ENCODE peak calls at places on chromosomes 16 and 17, in seven cellular contexts. X, E, K, A, Z, I and Q are unnamed samples.

GRCh38 chr16:81095653-81095952 is 592 bp downstream of the GCSH start:
- DNase-seq in Z (no peak), X (no peak), K (no peak), A (no peak), I (no peak), E (no peak), Q (no peak)

GRCh38 chr16:80407265-80407987 is 133.4 kb upstream of the DYNLRB2 start:
- DNase-seq in E (no peak), I (no peak), K (no peak), A (no peak), Z (no peak), X (no peak), Q (peak; percentile 56)

GRCh38 chr17:5234645-5235576 is at the start of gene SCIMP:
- DNase-seq in K (no peak), E (no peak), I (no peak), A (no peak), Z (no peak), X (no peak), Q (no peak)

GRCh38 chr16:23384878-23385277 is 68.1 kb downstream of the COG7 start:
- DNase-seq in K (no peak), I (no peak), A (no peak), X (no peak), Z (no peak), E (peak; percentile 25), Q (no peak)

GRCh38 chr17:15463363-15463762 is 4.1 kb downstream of the CDRT4 start:
- DNase-seq in I (peak; percentile 74), A (no peak), Z (no peak), E (peak; percentile 72), K (no peak), X (no peak), Q (peak; percentile 33)

GRCh38 chr17:41800601-41801373 is 11.0 kb downstream of the P3H4 start:
- DNase-seq in Z (no peak), E (peak; percentile 69), A (no peak), I (no peak), K (peak; percentile 47), X (no peak), Q (peak; percentile 42)

GRCh38 chr17:78063489-78063888 is 65.1 kb downstream of the TMC6 start:
- DNase-seq in Z (no peak), I (no peak), X (no peak), A (no peak), E (no peak), K (no peak), Q (no peak)

GRCh38 chr16:31480851-31481250 is 2.1 kb upstream of the SLC5A2 start:
- DNase-seq in K (no peak), A (no peak), E (no peak), X (no peak), Z (no peak), I (no peak), Q (no peak)

GRCh38 chr17:34261568-34261967 is 6.5 kb downstream of the CCL2 start:
- DNase-seq in Z (no peak), E (no peak), A (no peak), X (no peak), K (no peak), I (no peak), Q (no peak)

GRCh38 chr16:13767215-13767614 is 152.7 kb upstream of the ERCC4 start:
- DNase-seq in I (no peak), K (no peak), E (no peak), Z (no peak), A (no peak), X (no peak), Q (peak; percentile 69)

GRCh38 chr16:48235058-48235555 is 9.0 kb upstream of the LONP2 start:
- DNase-seq in E (no peak), A (no peak), K (no peak), Z (no peak), I (no peak), X (no peak), Q (no peak)

GRCh38 chr17:63151981-63152523 is 186.0 kb downstream of the TANC2 start:
- DNase-seq in K (no peak), X (no peak), E (no peak), I (no peak), Z (no peak), A (no peak), Q (peak; percentile 36)

GRCh38 chr17:3472137-3472536 is 518 bp upstream of the SPATA22 start:
- DNase-seq in E (no peak), I (no peak), X (no peak), A (no peak), Z (no peak), K (no peak), Q (no peak)

GRCh38 chr16:4654946-4655590 is 30.4 kb downstream of the MGRN1 start:
- DNase-seq in E (no peak), K (no peak), X (no peak), I (no peak), A (no peak), Z (no peak), Q (no peak)

GRCh38 chr17:20121359-20122235 is 112.4 kb downstream of the SPECC1 start:
- DNase-seq in Z (peak; percentile 34), K (peak; percentile 63), A (peak; percentile 50), E (peak; percentile 62), X (peak; percentile 50), I (no peak), Q (peak; percentile 77)

GRCh38 chr17:29664743-29665479 is 42.2 kb upstream of the CORO6 start:
- DNase-seq in K (no peak), X (no peak), Z (no peak), I (no peak), E (peak; percentile 42), A (no peak), Q (no peak)

GRCh38 chr17:75822119-75822799 is 21.9 kb downstream of the UNC13D start:
- DNase-seq in A (no peak), E (no peak), K (no peak), I (no peak), Z (no peak), X (no peak), Q (no peak)

GRCh38 chr16:57637424-57637823 is 9.0 kb downstream of the ADGRG1 start:
- DNase-seq in I (no peak), A (no peak), K (no peak), Z (no peak), E (no peak), X (no peak), Q (peak; percentile 68)

GRCh38 chr16:81623365-81624102 is 155.6 kb upstream of the PLCG2 start:
- DNase-seq in A (peak; percentile 43), Z (peak; percentile 21), X (peak; percentile 6), I (no peak), E (peak; percentile 41), K (no peak), Q (peak; percentile 73)

GRCh38 chr16:4704913-4705312 is 11.6 kb downstream of the NUDT16L1 start:
- DNase-seq in X (no peak), Z (no peak), I (no peak), E (no peak), A (no peak), K (no peak), Q (no peak)

GRCh38 chr17:32971171-32971570 is 20.5 kb upstream of the SPACA3 start:
- DNase-seq in X (no peak), K (no peak), E (peak; percentile 88), I (no peak), A (no peak), Z (no peak), Q (no peak)

GRCh38 chr17:72719582-72720493 is 372.6 kb downstream of the SLC39A11 start:
- DNase-seq in Z (no peak), E (peak; percentile 93), X (peak; percentile 38), I (no peak), K (no peak), A (peak; percentile 36), Q (no peak)

GRCh38 chr17:78653382-78653781 is 76.2 kb upstream of the DNAH17 start:
- DNase-seq in I (no peak), X (no peak), K (no peak), Z (no peak), A (no peak), E (peak; percentile 40), Q (no peak)